ENCODE peak calls at places on chromosome 15, in four cellular contexts. One of them, this sample, is unnamed.
A peak's percentile ranks its signal among the peaks of the same experiment; 100 is the strongest.

GRCh38 chr15:49040151-49040550 is 6.1 kb downstream of the SECISBP2L start:
- DNase-seq in endothelial cell: no peak
- DNase-seq in Right ventricle myocardium superior: no peak
- DNase-seq in T-helper 9 cell: no peak
- DNase-seq in this sample: no peak

GRCh38 chr15:37117030-37117429 is 16.7 kb upstream of the MEIS2 start:
- DNase-seq in endothelial cell: no peak
- DNase-seq in Right ventricle myocardium superior: no peak
- DNase-seq in T-helper 9 cell: no peak
- DNase-seq in this sample: no peak

GRCh38 chr15:89845305-89845893 is 30.7 kb upstream of the ANPEP start:
- DNase-seq in endothelial cell: no peak
- DNase-seq in Right ventricle myocardium superior: no peak
- DNase-seq in T-helper 9 cell: no peak
- DNase-seq in this sample: peak; percentile 43

GRCh38 chr15:57708047-57708446 is 1.5 kb downstream of the POLR2M start:
- DNase-seq in endothelial cell: no peak
- DNase-seq in Right ventricle myocardium superior: no peak
- DNase-seq in T-helper 9 cell: no peak
- DNase-seq in this sample: no peak

GRCh38 chr15:64938192-64938591 is 26.5 kb downstream of the ANKDD1A start:
- DNase-seq in endothelial cell: no peak
- DNase-seq in Right ventricle myocardium superior: no peak
- DNase-seq in T-helper 9 cell: no peak
- DNase-seq in this sample: no peak

GRCh38 chr15:101054116-101054515 is 135.0 kb downstream of the LRRK1 start:
- DNase-seq in endothelial cell: no peak
- DNase-seq in Right ventricle myocardium superior: no peak
- DNase-seq in T-helper 9 cell: no peak
- DNase-seq in this sample: no peak

GRCh38 chr15:86311568-86312280 is 232.1 kb downstream of the AGBL1 start:
- DNase-seq in endothelial cell: no peak
- DNase-seq in Right ventricle myocardium superior: no peak
- DNase-seq in T-helper 9 cell: no peak
- DNase-seq in this sample: no peak

GRCh38 chr15:97502038-97502437 is 458.5 kb upstream of the ARRDC4 start:
- DNase-seq in endothelial cell: no peak
- DNase-seq in Right ventricle myocardium superior: no peak
- DNase-seq in T-helper 9 cell: no peak
- DNase-seq in this sample: no peak

GRCh38 chr15:41281236-41281635 is 50.2 kb downstream of the CHP1 start:
- DNase-seq in endothelial cell: no peak
- DNase-seq in Right ventricle myocardium superior: no peak
- DNase-seq in T-helper 9 cell: no peak
- DNase-seq in this sample: no peak

GRCh38 chr15:51909591-51909990 is 62.0 kb downstream of the LEO1 start:
- DNase-seq in endothelial cell: no peak
- DNase-seq in Right ventricle myocardium superior: no peak
- DNase-seq in T-helper 9 cell: no peak
- DNase-seq in this sample: no peak

GRCh38 chr15:53811530-53811929 is 52.1 kb upstream of the WDR72 start:
- DNase-seq in endothelial cell: no peak
- DNase-seq in Right ventricle myocardium superior: no peak
- DNase-seq in T-helper 9 cell: no peak
- DNase-seq in this sample: peak; percentile 45